ENCODE peak calls at places on chromosomes 12 and 14, in eight cellular contexts. Y is stomach, M is Karpas-422, D is heart left ventricle, I is suprapubic skin, T is small intestine, Z is trophoblast cell, C is pancreas. S is an unnamed sample.

GRCh38 chr12:112349440-112349839 is 32.8 kb downstream of the HECTD4 start:
- DNase-seq in Y (no peak), D (no peak), C (no peak), T (no peak), I (no peak), M (no peak), Z (no peak), S (no peak)

GRCh38 chr12:121427556-121428055 is 27.7 kb downstream of the RNF34 start:
- DNase-seq in Y (no peak), M (no peak), I (no peak), T (no peak), C (no peak), D (no peak), Z (no peak), S (no peak)

GRCh38 chr14:61934385-61934784 is 172.2 kb downstream of the SNAPC1 start:
- DNase-seq in I (no peak), Y (no peak), Z (peak; percentile 27), C (no peak), D (no peak), M (no peak), T (no peak), S (no peak)

GRCh38 chr12:19236656-19237055 is 107.1 kb downstream of the PLEKHA5 start:
- DNase-seq in M (peak; percentile 77), Y (no peak), I (no peak), T (no peak), D (no peak), C (no peak), Z (peak; percentile 23), S (no peak)

GRCh38 chr12:27460471-27460978 is 14.0 kb downstream of the SMCO2 start:
- DNase-seq in I (no peak), M (no peak), T (peak; percentile 12), Y (no peak), Z (no peak), D (no peak), C (no peak), S (no peak)

GRCh38 chr14:69460093-69460701 is 24.3 kb upstream of the PLEKHD1 start:
- DNase-seq in Z (peak; percentile 92), M (peak; percentile 91), Y (peak; percentile 65), D (no peak), I (no peak), T (peak; percentile 90), C (peak; percentile 73), S (peak; percentile 83)

GRCh38 chr12:58026421-58026820 is 85.1 kb downstream of the ATP23 start:
- DNase-seq in D (no peak), I (no peak), M (no peak), C (no peak), Y (no peak), T (no peak), Z (no peak), S (no peak)

GRCh38 chr12:78916845-78917480 is 52.4 kb downstream of the SYT1 start:
- DNase-seq in Y (no peak), C (no peak), D (no peak), M (no peak), T (no peak), I (no peak), Z (peak; percentile 65), S (no peak)

GRCh38 chr12:107732365-107732764 is 28.6 kb downstream of the PRDM4 start:
- DNase-seq in Y (no peak), T (no peak), I (no peak), Z (no peak), D (no peak), C (no peak), M (no peak), S (no peak)

GRCh38 chr12:107736914-107737313 is 24.0 kb downstream of the PRDM4 start:
- DNase-seq in Y (no peak), C (no peak), I (no peak), M (peak; percentile 79), T (no peak), D (no peak), Z (no peak), S (peak; percentile 84)

GRCh38 chr12:107730942-107731341 is 30.0 kb downstream of the PRDM4 start:
- DNase-seq in M (no peak), I (no peak), D (no peak), T (no peak), C (no peak), Y (no peak), Z (no peak), S (no peak)

GRCh38 chr12:107731376-107731775 is 29.6 kb downstream of the PRDM4 start:
- DNase-seq in M (no peak), C (no peak), I (no peak), Z (no peak), T (peak; percentile 2), D (no peak), Y (no peak), S (peak; percentile 80)

DNA sequence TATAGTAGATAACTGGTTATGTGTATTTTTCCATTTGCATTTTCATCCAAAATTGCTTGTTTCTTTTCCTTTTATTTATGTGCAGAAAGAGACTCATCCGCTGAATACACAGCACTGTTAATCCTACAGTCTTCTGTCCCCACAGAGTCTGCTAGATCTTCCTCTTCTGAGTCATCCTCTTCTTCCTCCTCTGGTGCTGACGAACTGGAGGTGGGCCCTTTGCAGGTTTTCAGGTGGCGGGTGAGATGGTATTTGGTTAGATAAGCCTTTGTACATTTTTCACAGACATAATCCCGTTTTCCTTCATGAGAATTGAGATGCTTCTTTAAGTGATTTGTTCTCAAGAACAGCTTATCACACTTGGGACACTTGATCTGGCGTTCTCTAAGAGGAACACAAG is 26.8 kb downstream of the PRDM4 start:
- DNase-seq in Y (no peak), T (no peak), Z (no peak), M (no peak), C (no peak), I (no peak), D (no peak), S (no peak)
- H3K36me3 ChIP-seq in Y (peaks cover 50% of the 10 kb centered on the region), T (peaks cover 20% of the 10 kb centered on the region), Z (peaks cover 10% of the 10 kb centered on the region), M (peaks cover 51% of the 10 kb centered on the region), C (peaks cover 55% of the 10 kb centered on the region), I (peaks cover 69% of the 10 kb centered on the region), D (peaks cover 69% of the 10 kb centered on the region), S (no peaks in the 10 kb centered on the region)

GRCh38 chr12:98440165-98440581 is 75.2 kb upstream of the TMPO start:
- DNase-seq in C (peak; percentile 80), T (no peak), Y (peak; percentile 35), Z (peak; percentile 94), M (no peak), D (no peak), I (peak; percentile 75), S (peak; percentile 58)
- H3K4me1 ChIP-seq in C (peaks cover 11% of the 10 kb centered on the region), T (no peaks in the 10 kb centered on the region), Y (peaks cover 3% of the 10 kb centered on the region), Z (peaks cover 4% of the 10 kb centered on the region), M (no peaks in the 10 kb centered on the region), D (peaks cover 13% of the 10 kb centered on the region), I (peaks cover 20% of the 10 kb centered on the region), S (no peaks in the 10 kb centered on the region)

DNA sequence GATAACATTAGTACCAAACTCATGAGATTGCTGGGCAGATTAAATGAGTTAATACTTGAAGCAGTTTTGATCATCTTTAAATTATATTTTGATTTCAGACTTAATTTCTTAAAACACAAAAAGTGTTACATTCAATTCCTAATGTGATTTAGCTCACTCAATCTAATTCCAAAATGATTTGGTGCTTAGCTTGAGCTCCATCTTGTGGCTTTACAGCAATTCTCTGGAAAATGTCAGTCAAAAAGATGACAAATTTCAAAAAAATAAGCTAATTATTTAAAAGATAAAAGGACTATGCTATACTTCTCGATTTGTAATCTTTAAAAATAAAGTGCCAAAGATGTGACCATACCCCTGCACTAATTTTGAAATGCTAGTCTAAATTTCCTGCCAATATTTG is 10.1 kb downstream of the LLPH start:
- DNase-seq in Z (no peak), I (no peak), M (no peak), T (no peak), D (no peak), Y (no peak), C (no peak), S (no peak)
- H3K36me3 ChIP-seq in Z (peaks cover 9% of the 10 kb centered on the region), I (peaks cover 40% of the 10 kb centered on the region), M (peaks cover 35% of the 10 kb centered on the region), T (peaks cover 6% of the 10 kb centered on the region), D (peaks cover 49% of the 10 kb centered on the region), Y (peaks cover 23% of the 10 kb centered on the region), C (peaks cover 30% of the 10 kb centered on the region), S (no peaks in the 10 kb centered on the region)

DNA sequence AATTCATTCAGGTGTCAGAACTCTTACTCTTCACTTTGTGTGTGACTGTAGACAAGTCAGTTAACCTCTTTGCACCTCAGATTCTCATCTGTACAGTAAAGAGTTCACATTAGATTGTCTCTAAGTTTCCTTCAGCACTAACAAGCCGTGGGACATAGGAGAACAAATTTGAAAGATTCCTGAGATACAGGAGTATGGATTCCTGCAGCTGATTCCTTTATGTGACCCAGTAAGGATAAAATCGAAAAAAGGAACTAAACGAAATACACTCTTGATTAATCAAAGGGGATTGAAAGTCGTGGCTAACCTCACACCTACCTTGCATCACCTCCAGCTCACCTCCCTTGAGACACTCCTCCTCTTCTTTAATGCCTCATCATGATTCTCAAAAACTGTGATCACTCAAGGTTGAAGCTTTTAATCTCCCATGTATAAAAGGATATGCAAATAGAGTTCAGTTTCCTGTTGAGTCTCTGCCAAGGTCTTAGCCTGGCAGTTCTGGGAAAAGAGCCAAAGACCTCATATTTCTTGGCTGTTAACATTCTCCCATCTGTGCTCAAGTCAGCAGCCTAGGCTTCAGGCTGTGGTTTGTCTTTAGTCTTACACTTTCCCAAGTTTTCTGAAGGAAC is 156.6 kb downstream of the DAD1 start:
- DNase-seq in T (peak; percentile 90), D (no peak), I (no peak), Z (no peak), Y (peak; percentile 65), C (peak; percentile 80), M (peak; percentile 98), S (no peak)
- H3K4me1 ChIP-seq in T (no peaks in the 10 kb centered on the region), D (peaks cover 26% of the 10 kb centered on the region), I (peaks cover 38% of the 10 kb centered on the region), Z (peaks cover 2% of the 10 kb centered on the region), Y (peaks cover 35% of the 10 kb centered on the region), C (peaks cover 30% of the 10 kb centered on the region), M (peaks cover 72% of the 10 kb centered on the region), S (no peaks in the 10 kb centered on the region)

DNA sequence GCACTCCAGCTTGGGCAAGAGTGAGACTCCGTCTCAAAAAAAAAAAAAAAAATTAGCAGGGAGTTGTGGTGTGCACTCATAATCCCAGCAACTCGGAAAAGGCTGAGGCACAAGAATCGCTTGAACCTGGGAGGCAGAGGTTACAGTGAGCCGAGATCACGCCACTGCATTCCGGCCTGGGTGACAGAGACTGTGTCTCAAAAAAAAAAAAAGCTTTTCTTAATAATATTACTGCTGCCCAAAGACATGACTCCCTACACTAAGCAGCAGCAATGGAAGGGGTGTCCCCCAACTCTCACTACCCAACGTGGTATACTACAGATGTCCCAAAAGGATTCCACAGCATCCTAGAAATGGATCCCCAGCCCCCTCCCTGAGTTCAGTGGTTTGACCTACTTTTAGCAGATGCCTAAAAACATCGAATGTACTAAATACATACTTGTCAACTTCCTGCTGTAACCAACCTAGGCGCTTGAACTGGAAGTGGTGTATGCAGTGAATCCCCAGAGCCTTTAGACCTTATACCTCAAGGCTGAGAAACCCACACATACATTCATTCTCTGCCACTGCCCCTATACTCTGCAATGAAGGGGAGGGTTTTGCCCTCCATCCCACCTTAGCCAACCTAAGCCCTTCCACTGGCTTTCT is 8.5 kb upstream of the FKBP11 start:
- DNase-seq in C (no peak), M (no peak), D (no peak), I (no peak), Z (no peak), Y (no peak), T (peak; percentile 54), S (no peak)
- H3K36me3 ChIP-seq in C (no peaks in the 10 kb centered on the region), M (peaks cover 35% of the 10 kb centered on the region), D (peaks cover 59% of the 10 kb centered on the region), I (peaks cover 78% of the 10 kb centered on the region), Z (peaks cover 42% of the 10 kb centered on the region), Y (peaks cover 31% of the 10 kb centered on the region), T (no peaks in the 10 kb centered on the region), S (no peaks in the 10 kb centered on the region)

S was measured in Peyer's patch.